ENCODE peak calls at places on chromosomes 12 and 14, in nine cellular contexts. N is T-helper 2 cell treated with Interferon-gamma antibody and Interleukin-4, amounts not matched to agents 5 μg/mL and 100 μg/mL, for 36 hours; W is stimulated activated CD4-positive, alpha-beta T cell treated with anti-CD3 and anti-CD28 coated beads, Interleukin-15, amount 100 ng/mL, for 24 hours; K is activated CD4-positive, alpha-beta T cell treated with anti-CD3 and anti-CD28 coated beads, Interleukin-2, amount 10 ng/mL, durations not matched to agents 7 days and 5 days; V is nucleus accumbens; U is C1 segment of cervical spinal cord; L is uterus; A is amygdala; H is occipital lobe. E is an unnamed sample.

GRCh38 chr14:104547998-104548700 is 31.4 kb upstream of the C14orf180 start:
- DNase-seq in A (no peak), N (no peak), H (no peak), L (peak; percentile 9), U (no peak), K (no peak), V (no peak), W (no peak), E (no peak)

GRCh38 chr12:122840580-122841513 is 5.6 kb downstream of the HIP1R start:
- DNase-seq in H (no peak), W (no peak), N (no peak), K (no peak), A (no peak), L (no peak), V (peak; percentile 39), U (peak; percentile 32), E (no peak)

GRCh38 chr14:101584049-101584859 is 23.0 kb downstream of the DIO3 start:
- DNase-seq in N (no peak), A (no peak), L (peak; percentile 76), U (no peak), V (no peak), K (no peak), W (no peak), H (no peak), E (no peak)

GRCh38 chr14:23056956-23057756 is at the start of gene CDH24:
- DNase-seq in K (peak; percentile 75), V (no peak), A (no peak), H (no peak), W (peak; percentile 85), L (peak; percentile 82), N (peak; percentile 73), U (no peak), E (peak; percentile 79)

GRCh38 chr14:66939409-66939808 is 249.8 kb upstream of the GARIN2 start:
- DNase-seq in K (no peak), L (no peak), N (no peak), A (no peak), U (no peak), V (no peak), W (no peak), H (no peak), E (no peak)

GRCh38 chr12:76020731-76021672 is 10.6 kb downstream of the PHLDA1 start:
- DNase-seq in A (no peak), W (peak; percentile 81), K (peak; percentile 73), V (no peak), U (no peak), L (peak; percentile 25), N (peak; percentile 82), H (no peak), E (no peak)

GRCh38 chr14:38207830-38208815 is at the start of gene SSTR1:
- DNase-seq in U (no peak), K (no peak), N (no peak), V (no peak), A (no peak), W (no peak), L (no peak), H (no peak), E (peak; percentile 45)

GRCh38 chr14:101593411-101594181 is 32.3 kb downstream of the DIO3 start:
- DNase-seq in U (no peak), W (no peak), V (no peak), N (no peak), A (no peak), K (no peak), H (no peak), L (no peak), E (no peak)